ENCODE peak calls at places on chromosomes 3 and 15, in four cellular contexts. E is effector memory CD4-positive, alpha-beta T cell; G is sigmoid colon; B is pancreas. M is an unnamed sample.
A peak's percentile ranks its signal among the peaks of the same experiment; 100 is the strongest.

GRCh38 chr15:31158858-31159569 is 57.5 kb upstream of the TRPM1 start:
- DNase-seq in B (peak; percentile 69), E (no peak), G (no peak), M (no peak)

GRCh38 chr15:68187559-68187958 is 17.6 kb downstream of the CALML4 start:
- DNase-seq in B (peak; percentile 67), E (no peak), G (peak; percentile 85), M (no peak)

GRCh38 chr3:41575754-41576153 is 376.4 kb downstream of the CTNNB1 start:
- DNase-seq in G (no peak), B (no peak), E (no peak), M (no peak)

GRCh38 chr3:32780735-32781210 is 37.0 kb upstream of the TRIM71 start:
- DNase-seq in E (no peak), G (peak; percentile 59), B (peak; percentile 30), M (peak; percentile 78)

GRCh38 chr15:83210619-83211018 is 3.0 kb upstream of the HDGFL3 start:
- DNase-seq in G (no peak), E (no peak), B (no peak), M (no peak)

GRCh38 chr3:169863458-169863899 is 6.3 kb downstream of the LRRC31 start:
- DNase-seq in G (peak; percentile 69), B (peak; percentile 48), E (peak; percentile 36), M (peak; percentile 52)

GRCh38 chr3:21573291-21573690 is 177.7 kb downstream of the ZNF385D start:
- DNase-seq in E (no peak), G (no peak), B (no peak), M (no peak)

GRCh38 chr3:15860014-15860934 is 62.5 kb upstream of the ANKRD28 start:
- DNase-seq in G (peak; percentile 75), E (no peak), B (peak; percentile 40), M (peak; percentile 81)

GRCh38 chr15:49864251-49864650 is 243.4 kb downstream of the DTWD1 start:
- DNase-seq in B (no peak), E (no peak), G (no peak), M (no peak)

GRCh38 chr3:277873-278272 is 81.3 kb downstream of the CHL1 start:
- DNase-seq in G (no peak), E (no peak), B (no peak), M (no peak)

GRCh38 chr3:169750665-169751064 is 14.2 kb downstream of the TERC start:
- DNase-seq in B (no peak), E (no peak), G (no peak), M (no peak)

GRCh38 chr15:40838756-40839155 is 5.1 kb upstream of the SPINT1 start:
- DNase-seq in G (no peak), B (no peak), E (no peak), M (no peak)

GRCh38 chr3:94453864-94454263 is 391.0 kb downstream of the NSUN3 start:
- DNase-seq in G (no peak), B (no peak), E (no peak), M (no peak)

GRCh38 chr15:90106522-90107117 is 4.4 kb upstream of the IDH2 start:
- DNase-seq in B (no peak), G (peak; percentile 80), E (no peak), M (no peak)

GRCh38 chr3:156665296-156665695 is 9.1 kb upstream of the TIPARP start:
- DNase-seq in B (no peak), E (no peak), G (no peak), M (no peak)

GRCh38 chr15:33279613-33280205 is 31.1 kb upstream of the RYR3 start:
- DNase-seq in B (no peak), E (no peak), G (no peak), M (no peak)

GRCh38 chr15:47473857-47474256 is 243.4 kb upstream of the SEMA6D start:
- DNase-seq in G (peak; percentile 81), E (no peak), B (peak; percentile 63), M (no peak)

GRCh38 chr3:87037652-87038051 is 46.7 kb upstream of the VGLL3 start:
- DNase-seq in B (no peak), G (no peak), E (no peak), M (no peak)

GRCh38 chr15:80507131-80507530 is 102.9 kb downstream of the ARNT2 start:
- DNase-seq in E (no peak), B (no peak), G (no peak), M (no peak)

GRCh38 chr3:122858373-122858772 is 63.5 kb downstream of the SLC49A4 start:
- DNase-seq in G (no peak), E (no peak), B (no peak), M (no peak)

GRCh38 chr3:3800076-3800448 is 831 bp downstream of the LRRN1 start:
- DNase-seq in E (no peak), B (peak; percentile 31), G (no peak), M (peak; percentile 44)

GRCh38 chr3:8657804-8658311 is 13.3 kb upstream of the SSUH2 start:
- DNase-seq in B (no peak), G (no peak), E (no peak), M (no peak)

GRCh38 chr3:32102289-32102688 is 4.1 kb upstream of the GPD1L start:
- DNase-seq in E (no peak), G (no peak), B (no peak), M (no peak)

GRCh38 chr3:98787181-98787580 is 24.0 kb downstream of the ST3GAL6 start:
- DNase-seq in E (no peak), B (no peak), G (no peak), M (no peak)

GRCh38 chr3:51687472-51688205 is 16.6 kb downstream of the TEX264 start:
- DNase-seq in G (no peak), E (no peak), B (no peak), M (no peak)

GRCh38 chr3:124478834-124479233 is 251.4 kb upstream of the UMPS start:
- DNase-seq in G (no peak), E (no peak), B (no peak), M (no peak)

GRCh38 chr3:171116802-171117395 is 90.4 kb upstream of the SLC2A2 start:
- DNase-seq in G (no peak), E (no peak), B (no peak), M (no peak)

GRCh38 chr15:59283717-59284336 is 77.2 kb downstream of the LDHAL6B start:
- DNase-seq in B (no peak), G (no peak), E (no peak), M (no peak)

GRCh38 chr3:8536106-8537052 is 34.8 kb downstream of the LMCD1 start:
- DNase-seq in B (no peak), E (no peak), G (no peak), M (no peak)

GRCh38 chr15:42591238-42591936 is 16.0 kb downstream of the STARD9 start:
- DNase-seq in B (no peak), E (no peak), G (no peak), M (no peak)

GRCh38 chr3:125334675-125335560 is 40.2 kb downstream of the ZNF148 start:
- DNase-seq in G (no peak), B (no peak), E (no peak), M (no peak)

GRCh38 chr15:90336705-90337141 is 15.4 kb upstream of the ZNF774 start:
- DNase-seq in E (no peak), B (no peak), G (peak; percentile 47), M (peak; percentile 48)

GRCh38 chr15:101070502-101071273 is 151.5 kb downstream of the LRRK1 start:
- DNase-seq in G (no peak), E (no peak), B (no peak), M (peak; percentile 31)

GRCh38 chr3:108125550-108126071 is 34.8 kb upstream of the CD47 start:
- DNase-seq in E (peak; percentile 34), G (no peak), B (no peak), M (no peak)

GRCh38 chr3:45952456-45952855 is 9.2 kb downstream of the CXCR6 start:
- DNase-seq in E (no peak), B (no peak), G (no peak), M (no peak)

DNA sequence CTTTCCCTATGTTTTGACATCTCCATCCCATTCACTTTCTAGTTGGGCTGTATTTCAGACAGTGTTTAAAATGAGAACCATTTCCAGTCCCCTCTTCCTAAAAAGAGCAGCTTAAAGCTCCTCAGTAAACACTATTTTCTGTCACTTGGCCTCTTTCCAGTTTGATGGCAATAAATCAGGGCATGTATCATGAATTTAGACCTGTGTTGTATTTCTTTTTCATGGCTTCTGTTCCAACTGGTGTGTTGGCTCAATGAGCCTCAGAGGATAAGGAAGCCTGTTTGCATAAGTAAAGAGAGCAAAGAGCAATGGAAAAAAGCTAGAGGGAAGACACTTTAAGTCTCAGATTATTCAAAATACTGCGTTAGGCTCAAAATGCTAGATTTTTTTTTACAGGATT is 7.2 kb downstream of the CCDC80 start:
- DNase-seq in E (no peak), G (no peak), B (no peak), M (no peak)
- H3K27ac ChIP-seq in E (no peak overlapping the region), G (peak overlapping the region; percentile 83), B (no peak overlapping the region), M (no peak overlapping the region)

DNA sequence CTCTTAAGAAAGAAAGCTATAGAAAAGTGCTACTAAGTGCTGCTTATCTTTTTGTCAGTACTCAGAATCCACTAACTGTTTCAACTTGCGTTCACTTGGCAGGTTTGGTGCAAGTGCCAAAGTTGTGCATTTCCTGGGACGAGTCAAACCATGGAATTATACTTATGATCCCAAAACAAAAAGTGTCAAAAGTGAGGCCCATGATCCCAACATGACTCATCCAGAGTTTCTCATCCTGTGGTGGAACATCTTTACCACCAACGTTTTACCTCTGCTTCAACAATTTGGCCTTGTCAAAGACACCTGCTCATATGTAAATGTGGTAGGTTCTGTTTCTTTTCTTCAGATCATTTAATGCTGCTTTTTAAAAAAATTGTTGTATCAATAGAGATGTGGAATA is 32.6 kb downstream of the GYG1 start:
- DNase-seq in E (no peak), B (no peak), G (no peak), M (no peak)
- H3K36me3 ChIP-seq in E (peaks cover 29% of the 10 kb centered on the region), B (peaks cover 21% of the 10 kb centered on the region), G (peaks cover 40% of the 10 kb centered on the region), M (peaks cover 74% of the 10 kb centered on the region)

DNA sequence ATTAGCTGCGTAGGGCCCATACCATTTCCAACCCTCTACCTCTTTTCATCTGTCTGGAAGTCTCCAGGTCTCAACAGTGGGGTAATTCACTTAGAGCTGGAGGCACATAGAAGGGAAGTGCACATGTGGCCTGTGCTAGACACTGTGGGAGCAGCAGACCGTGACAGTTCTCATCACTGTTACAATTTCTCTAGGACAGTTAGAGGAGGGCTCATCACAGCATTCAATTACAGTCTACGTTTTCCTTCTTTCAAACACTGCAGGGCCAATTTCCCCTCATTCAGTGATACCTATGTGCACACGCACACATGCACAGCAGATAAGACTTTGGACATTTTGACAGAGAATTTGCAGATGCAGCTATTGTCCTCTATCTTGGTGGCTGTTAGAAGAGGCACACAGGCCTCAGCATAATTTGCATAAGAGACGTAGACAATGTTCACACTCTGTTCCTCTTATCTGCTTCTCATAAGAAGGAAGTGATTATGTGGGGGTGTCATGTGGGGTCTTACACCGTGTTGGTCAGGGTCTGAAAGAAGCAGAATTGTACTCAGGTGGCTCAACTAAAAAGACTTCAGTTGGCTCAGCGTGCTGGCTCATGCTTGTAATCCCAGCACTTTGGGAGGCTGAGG is 12.6 kb upstream of the HRG start:
- DNase-seq in E (no peak), G (no peak), B (no peak), M (no peak)
- H3K27ac ChIP-seq in E (no peak overlapping the region), G (no peak overlapping the region), B (no peak overlapping the region), M (no peak overlapping the region)

GRCh38 chr3:38190481-38190881 is 25.1 kb downstream of the OXSR1 start:
- DNase-seq in G (no peak), B (no peak), E (no peak), M (no peak)

GRCh38 chr3:38186781-38187180 is 21.4 kb downstream of the OXSR1 start:
- DNase-seq in B (no peak), E (no peak), G (no peak), M (no peak)
- H3K36me3 ChIP-seq in B (peaks cover 9% of the 10 kb centered on the region), E (peaks cover 9% of the 10 kb centered on the region), G (no peaks in the 10 kb centered on the region), M (peaks cover 28% of the 10 kb centered on the region)

M was measured in lower lobe of right lung.